ENCODE peak calls at places on chromosomes 3 and 15, in seven cellular contexts. P, B, J, X, A, N and L are unnamed samples.

GRCh38 chr3:143731776-143732175 is 116.5 kb downstream of the SLC9A9 start:
- DNase-seq in A (no peak), J (no peak), X (no peak), P (no peak), N (no peak), B (no peak), L (no peak)

GRCh38 chr3:11499144-11499543 is 144.6 kb downstream of the VGLL4 start:
- DNase-seq in J (no peak), X (no peak), P (no peak), N (no peak), B (no peak), A (peak), L (no peak)

GRCh38 chr3:10011644-10012043 is 14.6 kb upstream of the FANCD2 start:
- DNase-seq in N (no peak), B (no peak), A (peak), X (no peak), P (no peak), J (no peak), L (no peak)

GRCh38 chr3:74301058-74301457 is 313.4 kb downstream of the CNTN3 start:
- DNase-seq in B (no peak), N (no peak), A (no peak), X (no peak), P (no peak), J (no peak), L (no peak)

GRCh38 chr15:40063563-40064011 is 24.6 kb upstream of the SRP14 start:
- DNase-seq in N (no peak), J (no peak), B (no peak), P (no peak), A (peak), X (no peak), L (peak)

GRCh38 chr15:35992791-35993190 is 446.8 kb upstream of the DPH6 start:
- DNase-seq in X (no peak), A (peak), N (no peak), P (no peak), J (no peak), B (no peak), L (no peak)

GRCh38 chr3:62926494-62926893 is 51.3 kb upstream of the CADPS start:
- DNase-seq in J (no peak), X (no peak), A (no peak), N (no peak), P (no peak), B (no peak), L (no peak)

GRCh38 chr15:80856809-80857377 is 77.7 kb downstream of the CEMIP start:
- DNase-seq in N (no peak), A (no peak), X (no peak), B (no peak), P (no peak), J (no peak), L (no peak)

GRCh38 chr3:101868534-101869464 is 19.5 kb downstream of the NFKBIZ start:
- DNase-seq in J (no peak), X (no peak), P (no peak), A (peak), N (no peak), B (no peak), L (no peak)

GRCh38 chr3:72818092-72818721 is 30.0 kb downstream of the SHQ1 start:
- DNase-seq in P (no peak), J (peak), N (no peak), A (no peak), B (no peak), X (peak), L (peak)

GRCh38 chr15:83287541-83288027 is 3.1 kb upstream of the BNC1 start:
- DNase-seq in B (no peak), X (no peak), A (peak), N (no peak), P (no peak), J (no peak), L (no peak)

GRCh38 chr3:183924956-183925355 is 40.3 kb upstream of the PARL start:
- DNase-seq in B (no peak), A (peak), N (no peak), J (peak), X (no peak), P (no peak), L (peak)

GRCh38 chr15:85763157-85763556 is 31.6 kb downstream of the KLHL25 start:
- DNase-seq in A (no peak), N (no peak), B (no peak), X (no peak), J (no peak), P (no peak), L (no peak)

GRCh38 chr3:45890405-45890804 is 4.1 kb downstream of the CCR9 start:
- DNase-seq in X (no peak), N (no peak), B (peak), A (no peak), P (no peak), J (peak), L (no peak)

GRCh38 chr3:79052054-79052681 is 715.6 kb downstream of the ROBO1 start:
- DNase-seq in N (no peak), X (no peak), B (no peak), P (no peak), A (no peak), J (no peak), L (no peak)

GRCh38 chr3:192896208-192896607 is 21.4 kb downstream of the MB21D2 start:
- DNase-seq in J (no peak), P (no peak), X (no peak), N (no peak), B (no peak), A (no peak), L (no peak)

GRCh38 chr3:157142315-157142714 is 17.6 kb downstream of the CCNL1 start:
- DNase-seq in B (no peak), N (no peak), J (no peak), P (no peak), X (peak), A (no peak), L (no peak)
- H3K27ac ChIP-seq in B (no peak), N (no peak), J (no peak), P (no peak), X (peak), A (no peak), L (no peak)

DNA sequence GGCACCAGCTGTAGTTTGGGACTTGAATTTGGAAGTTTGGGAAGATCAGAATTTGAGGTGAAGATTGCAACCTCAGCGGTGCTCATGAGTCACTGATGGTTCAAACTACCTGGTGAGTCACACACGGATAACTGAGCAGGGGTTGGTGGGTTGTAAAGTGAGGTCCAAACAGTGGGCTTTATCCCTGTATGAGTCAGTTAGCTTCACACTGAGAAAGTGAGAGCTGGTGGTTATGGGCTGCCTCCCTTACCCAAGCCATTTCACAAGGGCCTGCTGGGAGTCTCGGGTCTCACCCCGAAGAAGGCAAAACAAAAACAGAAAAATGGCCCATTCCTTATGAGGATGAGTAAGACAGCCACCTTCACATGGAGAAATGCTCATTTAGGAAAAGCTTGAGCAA is 77.0 kb downstream of the ITGA11 start:
- DNase-seq in J (peak), N (no peak), P (no peak), A (peak), B (no peak), X (no peak), L (peak)
- H3K27ac ChIP-seq in J (peak), N (no peak), P (no peak), A (peak), B (no peak), X (no peak), L (no peak)

GRCh38 chr3:133115178-133115577 is 77.0 kb downstream of the TMEM108 start:
- DNase-seq in J (no peak), X (no peak), A (no peak), P (no peak), N (no peak), B (no peak), L (no peak)
- H3K27ac ChIP-seq in J (no peak), X (no peak), A (no peak), P (no peak), N (no peak), B (no peak), L (no peak)

GRCh38 chr15:65038838-65039237 is 6.3 kb upstream of the SLC51B start:
- DNase-seq in J (no peak), A (no peak), X (no peak), N (no peak), P (no peak), B (no peak), L (no peak)
- H3K27ac ChIP-seq in J (no peak), A (no peak), X (no peak), N (no peak), P (no peak), B (no peak), L (no peak)

DNA sequence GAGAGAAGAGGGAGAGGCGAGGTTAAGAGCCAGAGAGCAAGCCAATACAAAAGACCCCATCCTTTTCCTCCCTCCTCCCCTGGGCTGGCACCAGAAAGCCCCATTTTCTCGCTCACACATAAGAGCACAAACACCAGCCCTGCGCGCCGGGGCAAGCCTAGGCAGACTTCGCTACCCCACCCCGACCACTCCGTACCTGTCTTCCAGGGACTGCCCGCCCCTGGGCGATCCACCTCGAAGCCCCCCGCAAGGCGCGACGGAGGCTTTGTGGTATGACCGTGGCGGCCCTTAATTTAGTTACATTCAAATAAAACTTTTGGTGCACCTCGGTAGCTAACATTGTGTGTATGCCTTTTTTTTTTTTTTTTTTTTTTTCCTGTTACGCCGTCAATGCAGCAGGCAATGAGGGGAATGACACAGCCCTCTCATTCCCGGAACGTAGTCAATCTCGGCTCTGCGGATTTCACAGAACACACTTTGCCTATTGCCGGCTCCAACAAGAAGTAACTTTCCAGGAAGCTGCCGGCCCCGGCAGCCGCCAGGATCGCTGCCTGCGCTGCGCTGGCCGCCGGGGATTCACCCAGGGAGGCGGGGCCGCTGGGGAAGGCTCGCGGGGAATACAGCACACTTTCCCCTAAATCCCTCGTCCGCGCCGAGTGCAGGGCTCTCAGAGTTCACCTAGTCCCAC is 7.7 kb downstream of the BCL6 start:
- DNase-seq in P (no peak), X (no peak), N (peak), A (peak), J (peak), B (peak), L (no peak)
- H3K27ac ChIP-seq in P (peak), X (no peak), N (peak), A (peak), J (peak), B (peak), L (peak)

GRCh38 chr15:71139264-71139663 is 24.0 kb downstream of the THSD4 start:
- DNase-seq in B (no peak), P (no peak), N (no peak), A (no peak), J (no peak), X (no peak), L (no peak)
- H3K27ac ChIP-seq in B (no peak), P (no peak), N (no peak), A (no peak), J (no peak), X (no peak), L (peak)

DNA sequence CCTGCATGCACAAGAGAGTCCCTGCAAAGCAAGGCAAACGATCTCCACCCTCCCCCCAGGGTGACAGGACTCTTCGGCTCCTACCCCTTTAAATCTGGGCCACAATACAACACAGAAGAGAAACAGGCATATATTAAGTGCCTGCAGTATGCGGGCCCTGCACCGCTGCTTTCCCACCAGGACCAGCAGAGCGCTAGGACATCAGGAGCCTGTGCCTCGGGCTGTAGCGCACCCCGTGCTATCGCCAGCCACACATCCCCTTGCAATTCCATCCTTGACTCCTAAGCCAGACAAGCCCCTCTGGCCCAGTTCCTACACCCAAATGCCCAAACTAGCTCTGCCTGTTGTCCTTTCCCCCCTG is 4.1 kb downstream of the GALNT15 start:
- DNase-seq in P (no peak), X (no peak), N (no peak), A (no peak), B (no peak), J (no peak), L (no peak)
- H3K27ac ChIP-seq in P (no peak), X (no peak), N (no peak), A (no peak), B (no peak), J (no peak), L (peak)

GRCh38 chr3:47525617-47526016 is 12.1 kb upstream of the ELP6 start:
- DNase-seq in J (no peak), P (no peak), B (no peak), X (no peak), N (no peak), A (no peak), L (no peak)

GRCh38 chr3:47517937-47518336 is 4.4 kb upstream of the ELP6 start:
- DNase-seq in J (no peak), N (no peak), P (no peak), A (no peak), X (no peak), B (no peak), L (no peak)

GRCh38 chr3:47523310-47524073 is 10.0 kb upstream of the ELP6 start:
- DNase-seq in B (no peak), J (no peak), N (no peak), P (no peak), A (no peak), X (no peak), L (no peak)

GRCh38 chr3:47527952-47528718 is 14.6 kb upstream of the ELP6 start:
- DNase-seq in A (no peak), B (no peak), J (no peak), P (no peak), N (no peak), X (no peak), L (no peak)

DNA sequence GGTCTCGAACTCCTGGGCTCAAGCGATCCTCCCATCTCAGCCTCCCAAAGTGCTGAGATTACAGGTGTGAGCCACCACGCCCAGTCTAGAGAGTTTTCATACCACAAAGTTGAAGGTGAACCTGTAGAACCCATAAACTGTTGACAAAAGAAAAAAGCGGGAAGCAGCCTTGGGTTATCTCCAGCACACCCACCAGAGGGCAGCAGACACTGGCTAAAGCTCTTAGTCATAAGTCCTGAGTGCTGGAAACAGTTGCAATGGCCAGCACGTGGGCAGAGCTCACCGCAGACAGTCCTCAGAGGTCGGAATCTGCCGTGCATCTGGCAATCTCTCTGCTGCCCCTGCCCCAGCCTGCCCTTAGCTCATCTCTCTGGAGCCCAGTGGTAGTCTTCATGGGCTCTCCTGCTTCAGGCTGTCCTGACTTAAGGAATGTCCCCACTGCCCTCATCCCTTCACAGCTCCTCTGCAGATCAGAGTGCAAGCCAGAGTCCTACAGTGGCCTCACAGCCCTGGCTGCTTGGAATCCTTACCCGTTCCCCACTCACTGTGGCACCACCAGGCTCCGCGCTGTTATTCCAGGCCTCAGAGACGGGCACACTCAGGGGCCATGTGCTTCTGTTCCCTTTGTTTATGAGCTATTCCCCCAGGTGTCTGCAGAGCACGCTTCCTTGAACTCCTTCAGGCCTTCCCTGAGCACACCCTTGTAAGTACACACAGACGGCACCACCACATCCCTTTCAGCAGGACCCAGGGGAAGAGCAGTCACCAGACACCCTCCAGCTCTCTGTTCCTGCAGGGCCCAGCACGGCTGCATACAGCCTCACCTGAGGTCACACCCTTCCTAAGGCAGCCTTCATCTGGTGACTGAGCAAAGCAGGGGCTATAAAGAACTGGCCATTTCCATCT is 8.8 kb upstream of the ELP6 start:
- DNase-seq in B (peak), J (peak), N (peak), P (no peak), A (peak), X (peak), L (peak)
- H3K27ac ChIP-seq in B (no peak), J (no peak), N (no peak), P (no peak), A (no peak), X (no peak), L (no peak)